ENCODE peak calls at places on chromosome 17, in five cellular contexts. H is stimulated activated CD4-positive, alpha-beta T cell treated with anti-CD3 and anti-CD28 coated beads, Interleukin-15, amount 100 ng/mL, for 24 hours; W is ovary; D is DMS 273 treated with DMSO at 0.1 percent for 48 hours; F is HTR-8/SVneo. T is an unnamed sample.

GRCh38 chr17:41638194-41638593 is 13.8 kb upstream of the KRT17 start:
- DNase-seq in F (no peak), W (no peak), H (no peak), D (no peak), T (no peak)

GRCh38 chr17:5419959-5420653 is at the start of gene RPAIN:
- DNase-seq in F (peak; percentile 95), H (peak; percentile 91), W (peak; percentile 89), D (peak; percentile 77), T (peak; percentile 67)

GRCh38 chr17:56815711-56816110 is 18.0 kb downstream of the C17orf67 start:
- DNase-seq in F (peak; percentile 37), H (no peak), D (no peak), W (no peak), T (no peak)

GRCh38 chr17:4492762-4493561 is 5.7 kb upstream of the SPNS2 start:
- DNase-seq in D (no peak), F (peak; percentile 58), W (peak; percentile 69), H (peak; percentile 30), T (no peak)

GRCh38 chr17:5045496-5045895 is 10.3 kb upstream of the SLC52A1 start:
- DNase-seq in W (no peak), H (no peak), F (no peak), D (no peak), T (no peak)

GRCh38 chr17:9054611-9055010 is 33.3 kb downstream of the NTN1 start:
- DNase-seq in H (no peak), F (no peak), W (no peak), D (no peak), T (no peak)

GRCh38 chr17:43308999-43309398 is 75.2 kb upstream of the RNU2-1 start:
- DNase-seq in W (no peak), F (no peak), D (no peak), H (no peak), T (no peak)

GRCh38 chr17:72419866-72420774 is 299.3 kb downstream of the SOX9 start:
- DNase-seq in W (no peak), F (no peak), H (no peak), D (no peak), T (peak; percentile 92)

GRCh38 chr17:19553036-19553435 is 19.4 kb downstream of the SLC47A1 start:
- DNase-seq in D (no peak), W (no peak), H (no peak), F (no peak), T (no peak)

GRCh38 chr17:56471661-56472060 is 121.8 kb upstream of the NOG start:
- DNase-seq in F (no peak), H (no peak), D (no peak), W (no peak), T (no peak)

GRCh38 chr17:65688307-65688706 is 126.9 kb upstream of the AXIN2 start:
- DNase-seq in D (no peak), H (no peak), F (no peak), W (no peak), T (no peak)

GRCh38 chr17:39551879-39552278 is 55.8 kb downstream of the NEUROD2 start:
- DNase-seq in W (no peak), D (no peak), F (no peak), H (no peak), T (no peak)

GRCh38 chr17:67246648-67247415 is 1.8 kb upstream of the HELZ start:
- DNase-seq in D (no peak), W (no peak), H (peak; percentile 28), F (peak; percentile 68), T (peak; percentile 91)

GRCh38 chr17:586920-587319 is 127.7 kb downstream of the VPS53 start:
- DNase-seq in H (no peak), D (no peak), F (no peak), W (no peak), T (no peak)

GRCh38 chr17:731943-732787 is at the start of gene TLCD3A:
- DNase-seq in W (peak; percentile 82), H (peak; percentile 77), F (peak; percentile 69), D (no peak), T (no peak)

GRCh38 chr17:36068524-36068923 is 4.5 kb downstream of the CCL18 start:
- DNase-seq in D (no peak), F (no peak), H (no peak), W (no peak), T (no peak)

GRCh38 chr17:71978435-71978834 is 142.4 kb upstream of the SOX9 start:
- DNase-seq in F (no peak), D (peak; percentile 11), H (no peak), W (no peak), T (no peak)

GRCh38 chr17:42067371-42068180 is 17.2 kb upstream of the C17orf113 start:
- DNase-seq in H (peak; percentile 79), F (peak; percentile 84), W (peak; percentile 83), D (peak; percentile 53), T (no peak)

GRCh38 chr17:29591737-29592624 is 951 bp upstream of the ANKRD13B start:
- DNase-seq in W (peak; percentile 94), F (peak; percentile 92), D (peak; percentile 89), H (peak; percentile 90), T (peak; percentile 86)

GRCh38 chr17:8832711-8833352 is 33.7 kb upstream of the MFSD6L start:
- DNase-seq in D (peak; percentile 49), H (peak; percentile 59), F (no peak), W (no peak), T (no peak)

GRCh38 chr17:37373530-37374159 is 2.1 kb upstream of the C17orf78 start:
- DNase-seq in D (peak; percentile 31), H (peak; percentile 71), W (peak; percentile 56), F (peak; percentile 85), T (peak; percentile 55)

GRCh38 chr17:41556931-41557330 is 14.9 kb downstream of the KRT9 start:
- DNase-seq in F (no peak), D (no peak), W (no peak), H (no peak), T (no peak)

GRCh38 chr17:416293-417206 is 63.9 kb upstream of the RPH3AL start:
- DNase-seq in F (no peak), W (no peak), H (peak; percentile 57), D (no peak), T (no peak)

GRCh38 chr17:44348234-44348987 is 3.3 kb downstream of the GRN start:
- DNase-seq in F (no peak), W (no peak), H (no peak), D (no peak), T (no peak)

GRCh38 chr17:67546578-67547527 is 169.8 kb downstream of the PITPNC1 start:
- DNase-seq in H (no peak), W (peak; percentile 77), D (no peak), F (no peak), T (no peak)

GRCh38 chr17:732788-733720 is 658 bp downstream of the TLCD3A start:
- DNase-seq in W (peak; percentile 51), H (peak; percentile 72), D (no peak), F (peak; percentile 26), T (no peak)

GRCh38 chr17:7886227-7887037 is 2.2 kb upstream of the CHD3 start:
- DNase-seq in W (peak; percentile 69), D (peak; percentile 8), F (peak; percentile 18), H (peak; percentile 67), T (no peak)

GRCh38 chr17:43758497-43759174 is at the start of gene SOST:
- DNase-seq in H (no peak), D (no peak), W (no peak), F (no peak), T (no peak)